ENCODE peak calls at places on chromosomes 5 and 9, in seven cellular contexts. One of them, this sample, is unnamed.
A peak's percentile ranks its signal among the peaks of the same experiment; 100 is the strongest.

GRCh38 chr5:56176155-56176798 is 56.9 kb downstream of the ANKRD55 start:
- DNase-seq in activated T-helper 2 cell treated with anti-CD3 and anti-CD28 coated beads, Interferon-gamma antibody, Interleukin-2, Interleukin-4, amounts not matched to agents 10 μg/mL and 5 μg/mL and 100 μg/mL, durations not matched to agents 14 hours and 24 hours and 36 hours: no peak
- DNase-seq in GM19239: no peak
- DNase-seq in stimulated activated naive B cell treated with anti-CD40 and anti-IgM and Interleukin-4, amounts not matched to agents 10 μg/mL and 1 μg/mL and 100 μg/mL, for 72 hours: no peak
- DNase-seq in nucleus accumbens: no peak
- DNase-seq in OCI-LY7: no peak
- DNase-seq in mesothelial cell of epicardium: no peak
- DNase-seq in this sample: no peak

GRCh38 chr5:93357686-93358085 is 223.3 kb downstream of the NR2F1-AS1 start:
- DNase-seq in activated T-helper 2 cell treated with anti-CD3 and anti-CD28 coated beads, Interferon-gamma antibody, Interleukin-2, Interleukin-4, amounts not matched to agents 10 μg/mL and 5 μg/mL and 100 μg/mL, durations not matched to agents 14 hours and 24 hours and 36 hours: no peak
- DNase-seq in GM19239: no peak
- DNase-seq in stimulated activated naive B cell treated with anti-CD40 and anti-IgM and Interleukin-4, amounts not matched to agents 10 μg/mL and 1 μg/mL and 100 μg/mL, for 72 hours: no peak
- DNase-seq in nucleus accumbens: no peak
- DNase-seq in OCI-LY7: no peak
- DNase-seq in mesothelial cell of epicardium: no peak
- DNase-seq in this sample: no peak

GRCh38 chr9:13804532-13804931 is 509.4 kb downstream of the NFIB start:
- DNase-seq in activated T-helper 2 cell treated with anti-CD3 and anti-CD28 coated beads, Interferon-gamma antibody, Interleukin-2, Interleukin-4, amounts not matched to agents 10 μg/mL and 5 μg/mL and 100 μg/mL, durations not matched to agents 14 hours and 24 hours and 36 hours: no peak
- DNase-seq in GM19239: no peak
- DNase-seq in stimulated activated naive B cell treated with anti-CD40 and anti-IgM and Interleukin-4, amounts not matched to agents 10 μg/mL and 1 μg/mL and 100 μg/mL, for 72 hours: no peak
- DNase-seq in nucleus accumbens: no peak
- DNase-seq in OCI-LY7: no peak
- DNase-seq in mesothelial cell of epicardium: no peak
- DNase-seq in this sample: no peak

GRCh38 chr5:16418471-16418922 is 47.1 kb downstream of the ZNF622 start:
- DNase-seq in activated T-helper 2 cell treated with anti-CD3 and anti-CD28 coated beads, Interferon-gamma antibody, Interleukin-2, Interleukin-4, amounts not matched to agents 10 μg/mL and 5 μg/mL and 100 μg/mL, durations not matched to agents 14 hours and 24 hours and 36 hours: no peak
- DNase-seq in GM19239: no peak
- DNase-seq in stimulated activated naive B cell treated with anti-CD40 and anti-IgM and Interleukin-4, amounts not matched to agents 10 μg/mL and 1 μg/mL and 100 μg/mL, for 72 hours: no peak
- DNase-seq in nucleus accumbens: no peak
- DNase-seq in OCI-LY7: no peak
- DNase-seq in mesothelial cell of epicardium: no peak
- DNase-seq in this sample: no peak

GRCh38 chr9:125748511-125749099 is 1.4 kb downstream of the PBX3 start:
- DNase-seq in activated T-helper 2 cell treated with anti-CD3 and anti-CD28 coated beads, Interferon-gamma antibody, Interleukin-2, Interleukin-4, amounts not matched to agents 10 μg/mL and 5 μg/mL and 100 μg/mL, durations not matched to agents 14 hours and 24 hours and 36 hours: peak; percentile 13
- DNase-seq in GM19239: no peak
- DNase-seq in stimulated activated naive B cell treated with anti-CD40 and anti-IgM and Interleukin-4, amounts not matched to agents 10 μg/mL and 1 μg/mL and 100 μg/mL, for 72 hours: no peak
- DNase-seq in nucleus accumbens: no peak
- DNase-seq in OCI-LY7: no peak
- DNase-seq in mesothelial cell of epicardium: no peak
- DNase-seq in this sample: no peak

GRCh38 chr5:78006449-78006848 is 230.3 kb upstream of the TBCA start:
- DNase-seq in activated T-helper 2 cell treated with anti-CD3 and anti-CD28 coated beads, Interferon-gamma antibody, Interleukin-2, Interleukin-4, amounts not matched to agents 10 μg/mL and 5 μg/mL and 100 μg/mL, durations not matched to agents 14 hours and 24 hours and 36 hours: no peak
- DNase-seq in GM19239: no peak
- DNase-seq in stimulated activated naive B cell treated with anti-CD40 and anti-IgM and Interleukin-4, amounts not matched to agents 10 μg/mL and 1 μg/mL and 100 μg/mL, for 72 hours: no peak
- DNase-seq in nucleus accumbens: no peak
- DNase-seq in OCI-LY7: no peak
- DNase-seq in mesothelial cell of epicardium: no peak
- DNase-seq in this sample: no peak

GRCh38 chr5:175124251-175124813 is 319.6 kb downstream of the DRD1 start:
- DNase-seq in activated T-helper 2 cell treated with anti-CD3 and anti-CD28 coated beads, Interferon-gamma antibody, Interleukin-2, Interleukin-4, amounts not matched to agents 10 μg/mL and 5 μg/mL and 100 μg/mL, durations not matched to agents 14 hours and 24 hours and 36 hours: no peak
- DNase-seq in GM19239: no peak
- DNase-seq in stimulated activated naive B cell treated with anti-CD40 and anti-IgM and Interleukin-4, amounts not matched to agents 10 μg/mL and 1 μg/mL and 100 μg/mL, for 72 hours: no peak
- DNase-seq in nucleus accumbens: no peak
- DNase-seq in OCI-LY7: no peak
- DNase-seq in mesothelial cell of epicardium: no peak
- DNase-seq in this sample: no peak

GRCh38 chr5:155625315-155625714 is 611.8 kb downstream of the KIF4B start:
- DNase-seq in activated T-helper 2 cell treated with anti-CD3 and anti-CD28 coated beads, Interferon-gamma antibody, Interleukin-2, Interleukin-4, amounts not matched to agents 10 μg/mL and 5 μg/mL and 100 μg/mL, durations not matched to agents 14 hours and 24 hours and 36 hours: no peak
- DNase-seq in GM19239: no peak
- DNase-seq in stimulated activated naive B cell treated with anti-CD40 and anti-IgM and Interleukin-4, amounts not matched to agents 10 μg/mL and 1 μg/mL and 100 μg/mL, for 72 hours: no peak
- DNase-seq in nucleus accumbens: no peak
- DNase-seq in OCI-LY7: no peak
- DNase-seq in mesothelial cell of epicardium: no peak
- DNase-seq in this sample: no peak

GRCh38 chr5:98349251-98349989 is 424.0 kb upstream of the RGMB start:
- DNase-seq in activated T-helper 2 cell treated with anti-CD3 and anti-CD28 coated beads, Interferon-gamma antibody, Interleukin-2, Interleukin-4, amounts not matched to agents 10 μg/mL and 5 μg/mL and 100 μg/mL, durations not matched to agents 14 hours and 24 hours and 36 hours: no peak
- DNase-seq in GM19239: no peak
- DNase-seq in stimulated activated naive B cell treated with anti-CD40 and anti-IgM and Interleukin-4, amounts not matched to agents 10 μg/mL and 1 μg/mL and 100 μg/mL, for 72 hours: no peak
- DNase-seq in nucleus accumbens: no peak
- DNase-seq in OCI-LY7: peak; percentile 1
- DNase-seq in mesothelial cell of epicardium: no peak
- DNase-seq in this sample: no peak

GRCh38 chr5:124546643-124547042 is 199.8 kb downstream of the ZNF608 start:
- DNase-seq in activated T-helper 2 cell treated with anti-CD3 and anti-CD28 coated beads, Interferon-gamma antibody, Interleukin-2, Interleukin-4, amounts not matched to agents 10 μg/mL and 5 μg/mL and 100 μg/mL, durations not matched to agents 14 hours and 24 hours and 36 hours: no peak
- DNase-seq in GM19239: no peak
- DNase-seq in stimulated activated naive B cell treated with anti-CD40 and anti-IgM and Interleukin-4, amounts not matched to agents 10 μg/mL and 1 μg/mL and 100 μg/mL, for 72 hours: no peak
- DNase-seq in nucleus accumbens: no peak
- DNase-seq in OCI-LY7: peak; percentile 16
- DNase-seq in mesothelial cell of epicardium: no peak
- DNase-seq in this sample: no peak

GRCh38 chr5:143566139-143566538 is 162.7 kb upstream of the NR3C1 start:
- DNase-seq in activated T-helper 2 cell treated with anti-CD3 and anti-CD28 coated beads, Interferon-gamma antibody, Interleukin-2, Interleukin-4, amounts not matched to agents 10 μg/mL and 5 μg/mL and 100 μg/mL, durations not matched to agents 14 hours and 24 hours and 36 hours: no peak
- DNase-seq in GM19239: no peak
- DNase-seq in stimulated activated naive B cell treated with anti-CD40 and anti-IgM and Interleukin-4, amounts not matched to agents 10 μg/mL and 1 μg/mL and 100 μg/mL, for 72 hours: no peak
- DNase-seq in nucleus accumbens: no peak
- DNase-seq in OCI-LY7: no peak
- DNase-seq in mesothelial cell of epicardium: no peak
- DNase-seq in this sample: no peak

GRCh38 chr9:29325855-29326254 is 1752.6 kb upstream of the C9orf72 start:
- DNase-seq in activated T-helper 2 cell treated with anti-CD3 and anti-CD28 coated beads, Interferon-gamma antibody, Interleukin-2, Interleukin-4, amounts not matched to agents 10 μg/mL and 5 μg/mL and 100 μg/mL, durations not matched to agents 14 hours and 24 hours and 36 hours: no peak
- DNase-seq in GM19239: no peak
- DNase-seq in stimulated activated naive B cell treated with anti-CD40 and anti-IgM and Interleukin-4, amounts not matched to agents 10 μg/mL and 1 μg/mL and 100 μg/mL, for 72 hours: no peak
- DNase-seq in nucleus accumbens: no peak
- DNase-seq in OCI-LY7: no peak
- DNase-seq in mesothelial cell of epicardium: no peak
- DNase-seq in this sample: no peak

This sample was measured in Peyer's patch.